ENCODE peak calls at places on chromosome 19, in ten cellular contexts. D is anterior cingulate cortex; O is skeletal muscle cell; Q is CD8-positive, alpha-beta memory T cell; R is stimulated activated CD4-positive, alpha-beta T cell treated with anti-CD3 and anti-CD28 coated beads, Interleukin-2, amount 100 ng/mL, for 48 hours; J is Daoy; M is right cardiac atrium; G is germinal center; I is activated T-helper 9 cell treated with anti-CD3 and anti-CD28 coated beads, Interleukin-2, amount 50 U/mL, for 16 hours; X is GM04503. F is an unnamed sample.

GRCh38 chr19:34373601-34374288 is 8.7 kb downstream of the GPI start:
- DNase-seq in D (no peak), O (no peak), Q (no peak), R (no peak), J (no peak), M (no peak), G (no peak), I (no peak), X (no peak), F (no peak)

GRCh38 chr19:39684283-39684682 is 20.0 kb upstream of the LGALS14 start:
- DNase-seq in D (no peak), O (no peak), Q (no peak), R (no peak), J (no peak), M (no peak), G (no peak), I (no peak), X (no peak), F (no peak)

GRCh38 chr19:49335071-49335783 is at the start of gene CD37:
- DNase-seq in D (no peak), O (no peak), Q (peak), R (peak), J (no peak), M (no peak), G (peak), I (peak), X (no peak), F (no peak)

GRCh38 chr19:45477216-45477615 is 9.4 kb downstream of the FOSB start:
- DNase-seq in D (no peak), O (no peak), Q (no peak), R (no peak), J (no peak), M (no peak), G (no peak), I (no peak), X (no peak), F (no peak)

GRCh38 chr19:51660975-51661600 is 14.5 kb upstream of the SIGLEC14 start:
- DNase-seq in D (peak), O (peak), Q (no peak), R (peak), J (peak), M (peak), G (peak), I (peak), X (no peak), F (peak)

GRCh38 chr19:58483776-58484175 is 7.6 kb downstream of the ZNF446 start:
- DNase-seq in D (no peak), O (no peak), Q (no peak), R (no peak), J (no peak), M (no peak), G (no peak), I (no peak), X (no peak), F (no peak)

GRCh38 chr19:55179570-55180484 is at the start of gene SYT5:
- DNase-seq in D (peak), O (no peak), Q (peak), R (peak), J (peak), M (peak), G (peak), I (peak), X (no peak), F (peak)

GRCh38 chr19:2728783-2729387 is 7.7 kb upstream of the DIRAS1 start:
- DNase-seq in D (no peak), O (no peak), Q (no peak), R (no peak), J (no peak), M (no peak), G (no peak), I (no peak), X (no peak), F (no peak)